ENCODE peak calls at places on chromosomes 11 and 22, in seven cellular contexts. One of them, this sample, is unnamed.

GRCh38 chr11:94653561-94653960 is 86.4 kb downstream of the PIWIL4 start:
- DNase-seq in left ventricle myocardium inferior: no peak
- DNase-seq in fibroblast of lung: no peak
- DNase-seq in CD4-positive, CD25-positive, alpha-beta regulatory T cell: no peak
- DNase-seq in ovary: no peak
- DNase-seq in H7: no peak
- DNase-seq in cardiac muscle cell: no peak
- DNase-seq in this sample: no peak

GRCh38 chr11:111944651-111945051 is 7.5 kb downstream of the DIXDC1 start:
- DNase-seq in cardiac muscle cell: peak; percentile 81
- DNase-seq in H7: no peak
- DNase-seq in left ventricle myocardium inferior: no peak
- DNase-seq in CD4-positive, CD25-positive, alpha-beta regulatory T cell: no peak
- DNase-seq in ovary: no peak
- DNase-seq in fibroblast of lung: peak; percentile 88
- DNase-seq in this sample: no peak

GRCh38 chr11:18461909-18462308 is 6.3 kb downstream of the LDHAL6A start:
- DNase-seq in ovary: no peak
- DNase-seq in CD4-positive, CD25-positive, alpha-beta regulatory T cell: no peak
- DNase-seq in H7: no peak
- DNase-seq in left ventricle myocardium inferior: no peak
- DNase-seq in cardiac muscle cell: no peak
- DNase-seq in fibroblast of lung: no peak
- DNase-seq in this sample: no peak

GRCh38 chr11:118953265-118953664 is 2.8 kb upstream of the UPK2 start:
- DNase-seq in CD4-positive, CD25-positive, alpha-beta regulatory T cell: no peak
- DNase-seq in left ventricle myocardium inferior: no peak
- DNase-seq in fibroblast of lung: peak; percentile 23
- DNase-seq in ovary: no peak
- DNase-seq in H7: peak; percentile 80
- DNase-seq in cardiac muscle cell: peak; percentile 23
- DNase-seq in this sample: no peak

GRCh38 chr22:17920145-17920605 is 104.2 kb downstream of the MICAL3 start:
- DNase-seq in CD4-positive, CD25-positive, alpha-beta regulatory T cell: no peak
- DNase-seq in left ventricle myocardium inferior: peak; percentile 76
- DNase-seq in fibroblast of lung: peak; percentile 52
- DNase-seq in H7: peak; percentile 46
- DNase-seq in ovary: peak; percentile 59
- DNase-seq in cardiac muscle cell: peak; percentile 66
- DNase-seq in this sample: no peak

GRCh38 chr11:21323617-21324016 is 654.2 kb downstream of the NELL1 start:
- DNase-seq in left ventricle myocardium inferior: no peak
- DNase-seq in fibroblast of lung: no peak
- DNase-seq in H7: no peak
- DNase-seq in cardiac muscle cell: no peak
- DNase-seq in ovary: no peak
- DNase-seq in CD4-positive, CD25-positive, alpha-beta regulatory T cell: no peak
- DNase-seq in this sample: no peak

GRCh38 chr22:43550024-43550620 is 138.3 kb downstream of the MPPED1 start:
- DNase-seq in ovary: no peak
- DNase-seq in cardiac muscle cell: no peak
- DNase-seq in CD4-positive, CD25-positive, alpha-beta regulatory T cell: no peak
- DNase-seq in left ventricle myocardium inferior: no peak
- DNase-seq in H7: no peak
- DNase-seq in fibroblast of lung: no peak
- DNase-seq in this sample: no peak

GRCh38 chr11:43589601-43590250 is 90.8 kb upstream of the HSD17B12 start:
- DNase-seq in fibroblast of lung: no peak
- DNase-seq in CD4-positive, CD25-positive, alpha-beta regulatory T cell: no peak
- DNase-seq in H7: no peak
- DNase-seq in left ventricle myocardium inferior: no peak
- DNase-seq in cardiac muscle cell: no peak
- DNase-seq in ovary: no peak
- DNase-seq in this sample: no peak

GRCh38 chr11:30025396-30026139 is 8.7 kb upstream of the KCNA4 start:
- DNase-seq in CD4-positive, CD25-positive, alpha-beta regulatory T cell: no peak
- DNase-seq in cardiac muscle cell: no peak
- DNase-seq in H7: peak; percentile 67
- DNase-seq in left ventricle myocardium inferior: no peak
- DNase-seq in fibroblast of lung: no peak
- DNase-seq in ovary: no peak
- DNase-seq in this sample: no peak

GRCh38 chr22:45424241-45424731 is 10.8 kb downstream of the RIBC2 start:
- DNase-seq in H7: peak; percentile 56
- DNase-seq in ovary: no peak
- DNase-seq in CD4-positive, CD25-positive, alpha-beta regulatory T cell: no peak
- DNase-seq in left ventricle myocardium inferior: no peak
- DNase-seq in cardiac muscle cell: no peak
- DNase-seq in fibroblast of lung: no peak
- DNase-seq in this sample: peak; percentile 96

GRCh38 chr22:41367039-41367679 is 14.6 kb upstream of the TEF start:
- DNase-seq in cardiac muscle cell: peak; percentile 99
- DNase-seq in fibroblast of lung: peak; percentile 96
- DNase-seq in left ventricle myocardium inferior: peak; percentile 98
- DNase-seq in CD4-positive, CD25-positive, alpha-beta regulatory T cell: no peak
- DNase-seq in ovary: peak; percentile 99
- DNase-seq in H7: peak; percentile 88
- DNase-seq in this sample: peak; percentile 87

GRCh38 chr11:128467610-128468041 is 119.7 kb downstream of the ETS1 start:
- DNase-seq in CD4-positive, CD25-positive, alpha-beta regulatory T cell: no peak
- DNase-seq in left ventricle myocardium inferior: no peak
- DNase-seq in fibroblast of lung: peak; percentile 94
- DNase-seq in H7: no peak
- DNase-seq in ovary: no peak
- DNase-seq in cardiac muscle cell: peak; percentile 78
- DNase-seq in this sample: peak; percentile 95

GRCh38 chr11:5004429-5005274 is 10.0 kb downstream of the OR51L1 start:
- DNase-seq in CD4-positive, CD25-positive, alpha-beta regulatory T cell: no peak
- DNase-seq in fibroblast of lung: peak; percentile 57
- DNase-seq in ovary: peak; percentile 25
- DNase-seq in left ventricle myocardium inferior: peak; percentile 41
- DNase-seq in cardiac muscle cell: peak; percentile 74
- DNase-seq in H7: peak; percentile 4
- DNase-seq in this sample: peak; percentile 43

GRCh38 chr11:45042560-45042959 is 91.9 kb upstream of the TP53I11 start:
- DNase-seq in ovary: no peak
- DNase-seq in fibroblast of lung: no peak
- DNase-seq in cardiac muscle cell: no peak
- DNase-seq in left ventricle myocardium inferior: no peak
- DNase-seq in CD4-positive, CD25-positive, alpha-beta regulatory T cell: no peak
- DNase-seq in H7: no peak
- DNase-seq in this sample: no peak

GRCh38 chr11:28919194-28919593 is 811.0 kb downstream of the METTL15 start:
- DNase-seq in fibroblast of lung: no peak
- DNase-seq in cardiac muscle cell: no peak
- DNase-seq in ovary: no peak
- DNase-seq in H7: no peak
- DNase-seq in CD4-positive, CD25-positive, alpha-beta regulatory T cell: no peak
- DNase-seq in left ventricle myocardium inferior: no peak
- DNase-seq in this sample: no peak

GRCh38 chr11:125253289-125253688 is 88.7 kb downstream of the PKNOX2 start:
- DNase-seq in CD4-positive, CD25-positive, alpha-beta regulatory T cell: no peak
- DNase-seq in H7: no peak
- DNase-seq in ovary: no peak
- DNase-seq in fibroblast of lung: no peak
- DNase-seq in left ventricle myocardium inferior: no peak
- DNase-seq in cardiac muscle cell: no peak
- DNase-seq in this sample: no peak

GRCh38 chr11:122146475-122146874 is 30.5 kb upstream of the BLID start:
- DNase-seq in cardiac muscle cell: no peak
- DNase-seq in CD4-positive, CD25-positive, alpha-beta regulatory T cell: no peak
- DNase-seq in fibroblast of lung: no peak
- DNase-seq in ovary: no peak
- DNase-seq in H7: no peak
- DNase-seq in left ventricle myocardium inferior: no peak
- DNase-seq in this sample: peak; percentile 23

GRCh38 chr22:20055144-20055543 is 24.9 kb upstream of the DGCR8 start:
- DNase-seq in cardiac muscle cell: no peak
- DNase-seq in H7: no peak
- DNase-seq in fibroblast of lung: no peak
- DNase-seq in left ventricle myocardium inferior: no peak
- DNase-seq in ovary: no peak
- DNase-seq in CD4-positive, CD25-positive, alpha-beta regulatory T cell: no peak
- DNase-seq in this sample: no peak

GRCh38 chr22:20053407-20054033 is 26.5 kb upstream of the DGCR8 start:
- DNase-seq in CD4-positive, CD25-positive, alpha-beta regulatory T cell: no peak
- DNase-seq in ovary: no peak
- DNase-seq in cardiac muscle cell: no peak
- DNase-seq in H7: no peak
- DNase-seq in fibroblast of lung: no peak
- DNase-seq in left ventricle myocardium inferior: no peak
- DNase-seq in this sample: no peak

GRCh38 chr22:20055654-20056053 is 24.4 kb upstream of the DGCR8 start:
- DNase-seq in cardiac muscle cell: no peak
- DNase-seq in fibroblast of lung: no peak
- DNase-seq in ovary: no peak
- DNase-seq in left ventricle myocardium inferior: no peak
- DNase-seq in CD4-positive, CD25-positive, alpha-beta regulatory T cell: no peak
- DNase-seq in H7: no peak
- DNase-seq in this sample: no peak

GRCh38 chr22:20054034-20054427 is 26.0 kb upstream of the DGCR8 start:
- DNase-seq in fibroblast of lung: no peak
- DNase-seq in H7: no peak
- DNase-seq in cardiac muscle cell: no peak
- DNase-seq in CD4-positive, CD25-positive, alpha-beta regulatory T cell: no peak
- DNase-seq in ovary: no peak
- DNase-seq in left ventricle myocardium inferior: no peak
- DNase-seq in this sample: no peak

GRCh38 chr22:20054485-20054884 is 25.6 kb upstream of the DGCR8 start:
- DNase-seq in cardiac muscle cell: no peak
- DNase-seq in fibroblast of lung: no peak
- DNase-seq in ovary: no peak
- DNase-seq in H7: no peak
- DNase-seq in CD4-positive, CD25-positive, alpha-beta regulatory T cell: no peak
- DNase-seq in left ventricle myocardium inferior: no peak
- DNase-seq in this sample: no peak
- H3K4me3 ChIP-seq in cardiac muscle cell: no peak overlapping the region
- H3K4me3 ChIP-seq in fibroblast of lung: no peak overlapping the region
- H3K4me3 ChIP-seq in ovary: no peak overlapping the region
- H3K4me3 ChIP-seq in H7: no peak overlapping the region
- H3K4me3 ChIP-seq in CD4-positive, CD25-positive, alpha-beta regulatory T cell: no peak overlapping the region
- H3K4me3 ChIP-seq in left ventricle myocardium inferior: no peak overlapping the region
- H3K4me3 ChIP-seq in this sample: no peak overlapping the region

GRCh38 chr11:34653851-34654490 is 33.1 kb downstream of the EHF start:
- DNase-seq in left ventricle myocardium inferior: no peak
- DNase-seq in ovary: no peak
- DNase-seq in H7: no peak
- DNase-seq in CD4-positive, CD25-positive, alpha-beta regulatory T cell: no peak
- DNase-seq in cardiac muscle cell: peak; percentile 96
- DNase-seq in fibroblast of lung: peak; percentile 98
- DNase-seq in this sample: peak; percentile 77

GRCh38 chr11:34650528-34650927 is 29.6 kb downstream of the EHF start:
- DNase-seq in fibroblast of lung: peak; percentile 43
- DNase-seq in H7: no peak
- DNase-seq in cardiac muscle cell: peak; percentile 84
- DNase-seq in CD4-positive, CD25-positive, alpha-beta regulatory T cell: peak; percentile 49
- DNase-seq in left ventricle myocardium inferior: no peak
- DNase-seq in ovary: no peak
- DNase-seq in this sample: no peak

GRCh38 chr11:34653031-34653430 is 32.1 kb downstream of the EHF start:
- DNase-seq in ovary: no peak
- DNase-seq in CD4-positive, CD25-positive, alpha-beta regulatory T cell: no peak
- DNase-seq in fibroblast of lung: no peak
- DNase-seq in H7: no peak
- DNase-seq in left ventricle myocardium inferior: no peak
- DNase-seq in cardiac muscle cell: no peak
- DNase-seq in this sample: no peak

GRCh38 chr11:34651551-34651950 is 30.7 kb downstream of the EHF start:
- DNase-seq in cardiac muscle cell: peak; percentile 50
- DNase-seq in H7: no peak
- DNase-seq in left ventricle myocardium inferior: no peak
- DNase-seq in ovary: no peak
- DNase-seq in CD4-positive, CD25-positive, alpha-beta regulatory T cell: no peak
- DNase-seq in fibroblast of lung: no peak
- DNase-seq in this sample: no peak

GRCh38 chr11:34652191-34652958 is 31.5 kb downstream of the EHF start:
- DNase-seq in ovary: no peak
- DNase-seq in CD4-positive, CD25-positive, alpha-beta regulatory T cell: no peak
- DNase-seq in H7: no peak
- DNase-seq in fibroblast of lung: no peak
- DNase-seq in left ventricle myocardium inferior: no peak
- DNase-seq in cardiac muscle cell: no peak
- DNase-seq in this sample: no peak
- H3K27me3 ChIP-seq in ovary: no peaks in the 10 kb centered on the region
- H3K27me3 ChIP-seq in CD4-positive, CD25-positive, alpha-beta regulatory T cell: no peaks in the 10 kb centered on the region
- H3K27me3 ChIP-seq in H7: no peaks in the 10 kb centered on the region
- H3K27me3 ChIP-seq in fibroblast of lung: no peaks in the 10 kb centered on the region
- H3K27me3 ChIP-seq in left ventricle myocardium inferior: no peaks in the 10 kb centered on the region
- H3K27me3 ChIP-seq in cardiac muscle cell: no peaks in the 10 kb centered on the region
- H3K27me3 ChIP-seq in this sample: no peaks in the 10 kb centered on the region

GRCh38 chr11:32172771-32173170 is 81.9 kb downstream of the RCN1 start:
- DNase-seq in H7: peak; percentile 19
- DNase-seq in CD4-positive, CD25-positive, alpha-beta regulatory T cell: no peak
- DNase-seq in fibroblast of lung: peak; percentile 36
- DNase-seq in cardiac muscle cell: peak; percentile 35
- DNase-seq in left ventricle myocardium inferior: no peak
- DNase-seq in ovary: no peak
- DNase-seq in this sample: no peak

GRCh38 chr11:32176223-32176811 is 85.4 kb downstream of the RCN1 start:
- DNase-seq in ovary: peak; percentile 74
- DNase-seq in H7: peak; percentile 76
- DNase-seq in fibroblast of lung: peak; percentile 82
- DNase-seq in CD4-positive, CD25-positive, alpha-beta regulatory T cell: peak; percentile 68
- DNase-seq in cardiac muscle cell: peak; percentile 89
- DNase-seq in left ventricle myocardium inferior: peak; percentile 46
- DNase-seq in this sample: peak; percentile 68

GRCh38 chr11:32173977-32174376 is 83.1 kb downstream of the RCN1 start:
- DNase-seq in cardiac muscle cell: no peak
- DNase-seq in left ventricle myocardium inferior: no peak
- DNase-seq in ovary: no peak
- DNase-seq in fibroblast of lung: no peak
- DNase-seq in CD4-positive, CD25-positive, alpha-beta regulatory T cell: no peak
- DNase-seq in H7: no peak
- DNase-seq in this sample: no peak

GRCh38 chr11:32168924-32169323 is 78.0 kb downstream of the RCN1 start:
- DNase-seq in cardiac muscle cell: no peak
- DNase-seq in fibroblast of lung: no peak
- DNase-seq in H7: no peak
- DNase-seq in left ventricle myocardium inferior: no peak
- DNase-seq in ovary: no peak
- DNase-seq in CD4-positive, CD25-positive, alpha-beta regulatory T cell: no peak
- DNase-seq in this sample: no peak

GRCh38 chr11:32173435-32173834 is 82.6 kb downstream of the RCN1 start:
- DNase-seq in CD4-positive, CD25-positive, alpha-beta regulatory T cell: no peak
- DNase-seq in cardiac muscle cell: peak; percentile 83
- DNase-seq in H7: peak; percentile 78
- DNase-seq in ovary: peak; percentile 54
- DNase-seq in left ventricle myocardium inferior: peak; percentile 48
- DNase-seq in fibroblast of lung: peak; percentile 76
- DNase-seq in this sample: peak; percentile 59
- H3K4me3 ChIP-seq in CD4-positive, CD25-positive, alpha-beta regulatory T cell: no peak overlapping the region
- H3K4me3 ChIP-seq in cardiac muscle cell: no peak overlapping the region
- H3K4me3 ChIP-seq in H7: no peak overlapping the region
- H3K4me3 ChIP-seq in ovary: no peak overlapping the region
- H3K4me3 ChIP-seq in left ventricle myocardium inferior: peak overlapping the region; percentile 56
- H3K4me3 ChIP-seq in fibroblast of lung: peak overlapping the region; percentile 6
- H3K4me3 ChIP-seq in this sample: no peak overlapping the region

DNA sequence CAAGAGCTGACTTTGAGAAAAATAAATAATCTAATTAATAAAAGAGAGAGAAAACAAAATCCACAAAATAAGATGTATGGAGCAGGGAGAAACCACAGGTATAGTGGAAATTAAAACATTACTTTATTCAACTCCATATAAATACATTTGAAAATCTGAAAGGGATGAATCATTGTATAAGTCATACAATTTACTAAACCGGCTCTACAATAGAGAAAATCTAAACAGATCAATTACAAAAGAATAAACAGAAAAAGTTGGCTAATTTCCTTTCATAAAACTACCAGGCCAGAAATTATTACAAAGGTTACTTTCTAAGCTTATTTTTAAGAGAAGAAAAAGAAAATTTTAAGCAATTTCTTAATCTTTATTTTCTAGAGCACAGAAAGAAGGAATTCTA is 51.3 kb upstream of the DRD2 start:
- DNase-seq in fibroblast of lung: no peak
- DNase-seq in CD4-positive, CD25-positive, alpha-beta regulatory T cell: no peak
- DNase-seq in left ventricle myocardium inferior: no peak
- DNase-seq in H7: no peak
- DNase-seq in ovary: no peak
- DNase-seq in cardiac muscle cell: no peak
- DNase-seq in this sample: no peak
- H3K27me3 ChIP-seq in fibroblast of lung: no peaks in the 10 kb centered on the region
- H3K27me3 ChIP-seq in CD4-positive, CD25-positive, alpha-beta regulatory T cell: no peaks in the 10 kb centered on the region
- H3K27me3 ChIP-seq in left ventricle myocardium inferior: peaks cover 32% of the 10 kb centered on the region
- H3K27me3 ChIP-seq in H7: no peaks in the 10 kb centered on the region
- H3K27me3 ChIP-seq in ovary: no peaks in the 10 kb centered on the region
- H3K27me3 ChIP-seq in cardiac muscle cell: no peaks in the 10 kb centered on the region
- H3K27me3 ChIP-seq in this sample: no peaks in the 10 kb centered on the region